ENCODE peak calls at places on chromosome 17, in four cellular contexts. X is tibial nerve, E is sigmoid colon, P is cardiac muscle cell. O is an unnamed sample. For H3K36me3, the result is how much of the 10 kb centered on the place peaks cover.

GRCh38 chr17:12600349-12600748 is 65.3 kb upstream of the MYOCD start:
- DNase-seq in P (no peak), X (no peak), E (no peak), O (no peak)

GRCh38 chr17:40453881-40454630 is 10.8 kb downstream of the IGFBP4 start:
- DNase-seq in X (no peak), E (no peak), P (no peak), O (no peak)

GRCh38 chr17:59366040-59366757 is 34.7 kb downstream of the YPEL2 start:
- DNase-seq in E (no peak), X (no peak), P (no peak), O (no peak)

GRCh38 chr17:13786000-13786598 is 184.4 kb upstream of the HS3ST3A1 start:
- DNase-seq in X (no peak), P (peak), E (no peak), O (no peak)

GRCh38 chr17:29079433-29079832 is 36.5 kb downstream of the PIPOX start:
- DNase-seq in E (no peak), P (no peak), X (no peak), O (no peak)

GRCh38 chr17:57569021-57569420 is 176.1 kb downstream of the CCDC182 start:
- DNase-seq in X (no peak), E (no peak), P (no peak), O (no peak)

GRCh38 chr17:5630434-5630833 is 46.1 kb upstream of the NLRP1 start:
- DNase-seq in X (no peak), E (no peak), P (peak), O (no peak)

GRCh38 chr17:74936470-74936799 is 737 bp downstream of the OTOP3 start:
- DNase-seq in P (no peak), E (no peak), X (no peak), O (no peak)

GRCh38 chr17:4948997-4949320 is 629 bp upstream of the PFN1 start:
- DNase-seq in X (peak), P (peak), E (peak), O (peak)

GRCh38 chr17:76273923-76274558 is 8.9 kb downstream of the UBALD2 start:
- DNase-seq in E (no peak), P (no peak), X (no peak), O (no peak)

GRCh38 chr17:81397314-81398169 is 2.3 kb downstream of the BAHCC1 start:
- DNase-seq in X (no peak), E (no peak), P (peak), O (peak)

GRCh38 chr17:66715745-66716156 is 119.2 kb upstream of the CACNG5 start:
- DNase-seq in E (no peak), X (no peak), P (peak), O (no peak)

GRCh38 chr17:30239089-30239462 is 3.6 kb upstream of the SLC6A4 start:
- DNase-seq in P (no peak), E (no peak), X (no peak), O (no peak)

GRCh38 chr17:36849871-36850348 is 87.4 kb upstream of the LHX1 start:
- DNase-seq in E (no peak), P (peak), X (no peak), O (no peak)

GRCh38 chr17:56499799-56500388 is 93.6 kb upstream of the NOG start:
- DNase-seq in P (peak), E (no peak), X (peak), O (no peak)

GRCh38 chr17:4487820-4488716 is 10.6 kb upstream of the SPNS2 start:
- DNase-seq in X (no peak), P (no peak), E (no peak), O (no peak)

GRCh38 chr17:19418312-19418992 is 7.4 kb downstream of the RNF112 start:
- DNase-seq in X (no peak), P (peak), E (no peak), O (no peak)

GRCh38 chr17:50593321-50593720 is 32.8 kb downstream of the CACNA1G start:
- DNase-seq in E (no peak), P (no peak), X (no peak), O (no peak)

DNA sequence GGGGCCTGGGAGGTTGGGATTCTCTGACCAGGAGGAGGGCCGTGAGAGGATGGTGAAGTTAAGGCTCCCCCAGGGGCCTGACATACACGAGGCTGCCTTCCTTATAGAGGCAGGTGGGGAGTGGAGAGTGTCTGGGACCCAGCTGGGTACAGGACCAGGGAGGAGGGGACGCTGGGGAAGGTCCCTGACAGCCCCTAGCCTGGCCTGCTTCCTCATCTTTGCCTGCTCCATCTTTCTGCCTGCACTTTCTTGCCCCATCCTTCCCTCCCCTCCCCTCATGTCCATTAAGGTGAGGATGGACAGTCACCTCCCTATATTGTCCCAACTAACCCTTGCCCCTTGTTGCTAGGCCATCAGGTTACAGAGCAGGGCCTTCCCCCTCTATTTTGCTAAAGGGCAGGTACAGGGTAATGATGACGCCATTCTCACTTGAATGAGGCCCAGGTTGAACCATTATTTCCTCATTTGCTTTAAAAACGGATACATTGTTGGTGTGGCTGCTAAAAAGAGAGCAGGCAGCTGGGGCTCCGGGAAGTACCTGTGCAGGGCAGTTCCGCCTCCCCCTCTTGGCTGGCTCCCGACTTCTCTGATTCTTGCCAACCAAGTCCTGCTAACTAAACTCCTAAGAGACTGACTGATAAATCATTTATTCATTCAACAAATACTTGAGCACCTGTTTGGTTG is 1.3 kb downstream of the C17orf99 start:
- DNase-seq in E (no peak), P (no peak), X (no peak), O (no peak)
- H3K27ac ChIP-seq in E (no peak), P (no peak), X (peak), O (no peak)

DNA sequence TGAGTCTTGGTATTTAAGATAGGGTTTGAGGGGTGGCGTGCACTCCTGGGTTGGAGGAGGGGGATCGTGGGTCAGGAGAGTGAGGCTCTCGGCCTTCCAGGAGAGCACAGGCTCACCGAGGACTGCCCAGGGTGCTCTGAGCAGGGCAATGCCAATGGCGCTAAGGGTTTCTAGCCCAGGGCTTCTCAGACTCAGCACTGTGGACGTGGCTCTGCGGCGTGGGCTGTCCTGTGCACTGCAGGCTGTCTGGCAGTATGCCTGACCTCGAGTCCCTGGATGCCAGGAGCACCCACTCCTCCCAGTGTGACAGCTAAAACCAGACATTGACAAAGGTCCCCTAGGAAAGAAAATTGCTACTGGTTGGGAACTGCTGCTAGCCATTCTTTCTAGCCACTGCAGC is 37.2 kb upstream of the ENDOV start:
- DNase-seq in P (no peak), X (no peak), E (peak), O (no peak)
- H3K36me3 ChIP-seq in P (under half), X (under half), E (half or more), O (under half)

GRCh38 chr17:48162946-48163506 is 55.5 kb downstream of the SNX11 start:
- DNase-seq in E (no peak), P (peak), X (no peak), O (no peak)
- H3K27ac ChIP-seq in E (no peak), P (no peak), X (no peak), O (no peak)

DNA sequence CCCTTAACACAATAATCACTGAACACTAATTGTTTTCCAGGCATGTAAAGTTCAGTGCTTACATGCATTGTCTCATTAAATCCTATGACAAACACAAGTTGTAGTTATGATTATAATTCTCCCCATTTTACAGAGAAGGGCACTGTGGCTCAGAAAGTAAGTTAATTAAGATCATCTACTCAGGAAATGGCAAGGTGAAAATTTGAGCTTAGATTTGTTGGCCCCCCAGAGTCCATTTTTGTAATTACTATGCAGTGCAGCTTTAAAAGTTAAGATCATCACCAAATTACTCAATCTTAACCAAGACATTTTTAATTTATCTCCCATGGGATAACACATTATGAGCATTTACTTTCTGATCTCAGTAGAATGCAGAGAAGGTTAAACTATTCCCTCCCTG is 34.2 kb upstream of the CCL1 start:
- DNase-seq in E (no peak), P (no peak), X (no peak), O (no peak)
- H3K36me3 ChIP-seq in E (under half), P (under half), X (under half), O (under half)

DNA sequence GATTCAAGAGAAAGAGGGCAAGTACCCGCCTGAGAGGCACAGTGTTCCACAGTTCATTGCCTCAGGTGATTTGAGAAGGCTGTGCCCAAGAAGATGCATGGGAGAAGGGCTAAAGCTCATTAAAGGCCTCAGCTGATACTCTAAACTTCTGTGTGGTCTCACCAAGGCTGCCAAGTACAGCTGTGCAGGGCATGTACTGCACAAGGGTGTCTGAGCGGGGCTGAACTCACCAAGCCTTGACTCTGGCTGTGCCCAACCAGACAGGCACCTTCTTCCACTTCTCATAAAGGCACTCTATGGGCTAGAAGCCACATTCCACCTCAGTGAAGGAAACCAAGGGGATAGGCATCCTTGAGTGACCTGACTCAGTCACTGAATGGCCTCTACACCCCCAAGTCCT is 12.7 kb downstream of the LRRC75A start:
- DNase-seq in X (no peak), E (no peak), P (no peak), O (no peak)
- H3K27ac ChIP-seq in X (peak), E (peak), P (no peak), O (no peak)

GRCh38 chr17:31241116-31241515 is 55.9 kb downstream of the OMG start:
- DNase-seq in P (no peak), X (no peak), E (no peak), O (no peak)
- H3K36me3 ChIP-seq in P (under half), X (under half), E (under half), O (under half)

GRCh38 chr17:7862692-7863437 is 5.1 kb downstream of the CYB5D1 start:
- DNase-seq in E (peak), P (peak), X (peak), O (no peak)
- H3K27ac ChIP-seq in E (no peak), P (peak), X (no peak), O (no peak)

DNA sequence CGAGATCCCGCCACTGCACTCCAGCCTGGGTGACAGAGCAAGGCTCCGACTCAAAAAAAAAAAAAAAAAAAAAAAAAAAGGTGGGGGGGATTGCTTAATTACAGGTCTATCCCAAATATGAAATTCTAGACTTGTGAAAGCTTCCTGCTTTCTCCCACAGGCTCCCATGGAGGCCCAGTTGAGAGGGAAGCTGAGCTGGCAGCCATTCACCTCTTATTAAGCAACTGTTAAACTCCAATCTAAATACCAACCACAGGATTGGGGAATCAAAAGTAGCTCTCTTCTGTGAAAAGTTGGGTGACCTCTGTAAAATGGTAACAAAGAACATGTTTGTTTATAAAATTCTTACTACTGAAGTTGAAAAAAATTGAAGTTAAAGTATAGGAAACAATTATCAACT is 45.8 kb upstream of the STAC2 start:
- DNase-seq in X (no peak), E (no peak), P (peak), O (no peak)
- H3K36me3 ChIP-seq in X (under half), E (under half), P (under half), O (under half)

DNA sequence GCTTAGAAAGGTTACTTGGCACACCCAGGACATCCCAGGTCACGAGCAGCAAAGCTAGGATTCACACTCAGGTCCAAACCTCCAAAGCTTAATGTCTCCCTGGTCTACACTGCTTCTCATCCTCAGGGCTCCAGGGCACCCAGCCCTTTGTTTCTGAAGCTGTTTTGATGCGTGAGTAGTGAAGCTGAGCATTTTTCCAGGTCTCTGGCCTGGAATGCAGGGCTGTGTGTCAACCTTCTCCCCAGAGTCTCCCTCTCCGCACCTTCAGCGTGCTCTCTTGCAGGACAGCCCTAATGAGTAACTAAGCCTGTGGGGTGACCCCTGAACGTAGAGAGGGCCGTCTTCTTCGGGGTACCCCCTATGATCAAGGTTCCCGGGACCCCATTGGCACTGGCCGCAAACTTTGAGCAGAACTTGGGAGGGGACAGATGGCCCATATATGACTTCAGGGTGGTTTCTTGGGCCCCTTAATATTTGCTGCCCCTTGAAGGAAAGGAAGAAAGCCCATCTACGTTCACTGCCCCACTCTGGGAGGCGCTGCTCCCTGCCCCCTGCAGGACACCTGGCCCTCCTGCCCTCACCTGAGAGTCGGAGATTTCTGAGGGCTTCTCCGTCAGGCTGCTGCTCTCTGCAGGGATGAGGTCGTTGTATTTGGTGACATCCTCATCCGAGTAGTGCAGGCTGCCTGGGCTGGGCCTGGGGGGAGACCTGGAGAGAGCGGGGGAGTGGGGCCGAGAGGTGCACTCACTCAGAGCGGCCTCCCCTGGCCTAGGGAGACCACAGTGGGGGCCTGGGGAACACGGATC is 36.4 kb upstream of the CDC42EP4 start:
- DNase-seq in P (no peak), X (no peak), E (no peak), O (no peak)
- H3K27ac ChIP-seq in P (no peak), X (peak), E (peak), O (no peak)

O was measured in psoas muscle.